ENCODE peak calls at places on chromosomes 13 and 19, in seven cellular contexts. Z is tibial nerve; D is activated T-cell treated with anti-CD3 and anti-CD28 coated beads for 1 hour; U is activated CD8-positive, alpha-beta T cell treated with anti-CD3 and anti-CD28 coated beads, Interleukin-2, amount 10 ng/mL, durations not matched to agents 7 days and 5 days; P is posterior cingulate gyrus; M is neural progenitor cell; J is EL. E is an unnamed sample.

GRCh38 chr19:4369888-4370260 is 26.5 kb downstream of the MPND start:
- DNase-seq in Z (no peak), D (peak; percentile 61), U (peak; percentile 87), P (peak; percentile 77), M (peak; percentile 59), J (no peak), E (no peak)

GRCh38 chr19:34471906-34472305 is 9.7 kb upstream of the WTIP start:
- DNase-seq in Z (no peak), D (no peak), U (no peak), P (no peak), M (no peak), J (no peak), E (no peak)

GRCh38 chr13:35793823-35794222 is 317.3 kb upstream of the MAB21L1 start:
- DNase-seq in Z (no peak), D (no peak), U (no peak), P (no peak), M (no peak), J (no peak), E (no peak)

GRCh38 chr13:39129253-39129652 is 91.0 kb downstream of the NHLRC3 start:
- DNase-seq in Z (no peak), D (no peak), U (no peak), P (no peak), M (peak; percentile 8), J (no peak), E (no peak)

GRCh38 chr19:45444318-45445041 is 20.8 kb upstream of the ERCC1 start:
- DNase-seq in Z (peak; percentile 92), D (peak; percentile 67), U (peak; percentile 87), P (peak; percentile 90), M (peak; percentile 96), J (peak; percentile 84), E (peak; percentile 97)

GRCh38 chr19:19057317-19057716 is 6.5 kb upstream of the SLC25A42 start:
- DNase-seq in Z (no peak), D (no peak), U (no peak), P (no peak), M (no peak), J (no peak), E (no peak)

GRCh38 chr19:3671680-3672574 is 28.3 kb downstream of the PIP5K1C start:
- DNase-seq in Z (no peak), D (no peak), U (peak; percentile 54), P (no peak), M (no peak), J (peak; percentile 53), E (no peak)

GRCh38 chr13:68257111-68257842 is 1027.1 kb upstream of the PCDH9 start:
- DNase-seq in Z (no peak), D (no peak), U (no peak), P (no peak), M (no peak), J (no peak), E (no peak)

GRCh38 chr19:18798384-18799352 is 7.6 kb upstream of the COMP start:
- DNase-seq in Z (no peak), D (no peak), U (no peak), P (no peak), M (peak; percentile 34), J (no peak), E (no peak)

GRCh38 chr19:52535831-52536800 is 8.6 kb downstream of the ZNF808 start:
- DNase-seq in Z (peak; percentile 69), D (peak; percentile 91), U (peak; percentile 96), P (peak; percentile 71), M (peak; percentile 96), J (peak; percentile 91), E (peak; percentile 85)

GRCh38 chr13:44790289-44790688 is 199.0 kb downstream of the NUFIP1 start:
- DNase-seq in Z (no peak), D (no peak), U (no peak), P (no peak), M (peak; percentile 34), J (no peak), E (no peak)